ENCODE peak calls at places on chromosomes 16 and 17, in four cellular contexts. One of them, this sample, is unnamed.

GRCh38 chr16:49330562-49331201 is 42.9 kb upstream of the C16orf78 start:
- DNase-seq in activated naive CD4-positive, alpha-beta T cell treated with Interleukin-2 at 50 U/mL for 16 hours: no peak
- DNase-seq in epithelial cell of proximal tubule: no peak
- DNase-seq in activated CD4-positive, alpha-beta T cell treated with anti-CD3 and anti-CD28 coated beads, Interleukin-2, amount 50 U/mL, for 1 hour: no peak
- DNase-seq in this sample: no peak

GRCh38 chr17:50920041-50920410 is 53.9 kb upstream of the TOB1 start:
- DNase-seq in epithelial cell of proximal tubule: no peak
- DNase-seq in activated naive CD4-positive, alpha-beta T cell treated with Interleukin-2 at 50 U/mL for 16 hours: no peak
- DNase-seq in activated CD4-positive, alpha-beta T cell treated with anti-CD3 and anti-CD28 coated beads, Interleukin-2, amount 50 U/mL, for 1 hour: no peak
- DNase-seq in this sample: no peak

GRCh38 chr17:82889496-82890338 is 49.9 kb upstream of the ZNF750 start:
- DNase-seq in epithelial cell of proximal tubule: no peak
- DNase-seq in activated naive CD4-positive, alpha-beta T cell treated with Interleukin-2 at 50 U/mL for 16 hours: no peak
- DNase-seq in activated CD4-positive, alpha-beta T cell treated with anti-CD3 and anti-CD28 coated beads, Interleukin-2, amount 50 U/mL, for 1 hour: no peak
- DNase-seq in this sample: no peak

GRCh38 chr17:78583091-78583490 is 5.9 kb upstream of the DNAH17 start:
- DNase-seq in activated naive CD4-positive, alpha-beta T cell treated with Interleukin-2 at 50 U/mL for 16 hours: no peak
- DNase-seq in activated CD4-positive, alpha-beta T cell treated with anti-CD3 and anti-CD28 coated beads, Interleukin-2, amount 50 U/mL, for 1 hour: no peak
- DNase-seq in epithelial cell of proximal tubule: no peak
- DNase-seq in this sample: no peak

GRCh38 chr16:26645629-26646028 is 421.1 kb upstream of the C16orf82 start:
- DNase-seq in activated CD4-positive, alpha-beta T cell treated with anti-CD3 and anti-CD28 coated beads, Interleukin-2, amount 50 U/mL, for 1 hour: peak
- DNase-seq in epithelial cell of proximal tubule: no peak
- DNase-seq in activated naive CD4-positive, alpha-beta T cell treated with Interleukin-2 at 50 U/mL for 16 hours: peak
- DNase-seq in this sample: no peak

GRCh38 chr16:88387941-88388627 is 5.3 kb downstream of the ZNF469 start:
- DNase-seq in activated CD4-positive, alpha-beta T cell treated with anti-CD3 and anti-CD28 coated beads, Interleukin-2, amount 50 U/mL, for 1 hour: no peak
- DNase-seq in activated naive CD4-positive, alpha-beta T cell treated with Interleukin-2 at 50 U/mL for 16 hours: no peak
- DNase-seq in epithelial cell of proximal tubule: peak
- DNase-seq in this sample: no peak

GRCh38 chr16:70649300-70649699 is 2.9 kb downstream of the IL34 start:
- DNase-seq in activated naive CD4-positive, alpha-beta T cell treated with Interleukin-2 at 50 U/mL for 16 hours: no peak
- DNase-seq in epithelial cell of proximal tubule: no peak
- DNase-seq in activated CD4-positive, alpha-beta T cell treated with anti-CD3 and anti-CD28 coated beads, Interleukin-2, amount 50 U/mL, for 1 hour: no peak
- DNase-seq in this sample: no peak

GRCh38 chr16:2023098-2023925 is 3.4 kb upstream of the NHERF2 start:
- DNase-seq in activated CD4-positive, alpha-beta T cell treated with anti-CD3 and anti-CD28 coated beads, Interleukin-2, amount 50 U/mL, for 1 hour: peak
- DNase-seq in activated naive CD4-positive, alpha-beta T cell treated with Interleukin-2 at 50 U/mL for 16 hours: peak
- DNase-seq in epithelial cell of proximal tubule: no peak
- DNase-seq in this sample: peak

This sample was measured in DMS 273 treated with DMSO at 0.1 percent for 48 hours.